ENCODE peak calls at places on chromosomes 2 and 18, in ten cellular contexts. X is MM.1S; U is endothelial cell of umbilical vein; S is kidney epithelial cell; J is heart left ventricle; H is BJ; B is hepatocyte; I is right lobe of liver; L is CD8-positive, alpha-beta T cell; Q is colonic mucosa. W is an unnamed sample. For H3K27me3, the result is how much of the 10 kb centered on the place peaks cover.

GRCh38 chr18:1511619-1512311 is 607.1 kb downstream of the ADCYAP1 start:
- DNase-seq in X (no peak), U (no peak), S (no peak), J (no peak), H (no peak), B (no peak), I (no peak), L (no peak), Q (no peak), W (no peak)

GRCh38 chr18:35811896-35812295 is 160.6 kb upstream of the RMP24 start:
- DNase-seq in X (peak), U (peak), S (no peak), J (no peak), H (no peak), B (no peak), I (no peak), L (no peak), Q (no peak), W (no peak)

GRCh38 chr18:840080-840408 is 28.0 kb upstream of the YES1 start:
- DNase-seq in X (no peak), U (no peak), S (no peak), J (no peak), H (no peak), B (no peak), I (no peak), L (no peak), Q (no peak), W (no peak)

GRCh38 chr2:34001557-34001956 is 402.5 kb upstream of the FAM98A start:
- DNase-seq in X (peak), U (no peak), S (no peak), J (no peak), H (no peak), B (no peak), I (no peak), L (no peak), Q (no peak), W (no peak)

GRCh38 chr18:65725421-65726050 is 25.3 kb upstream of the CDH7 start:
- DNase-seq in X (peak), U (no peak), S (no peak), J (no peak), H (no peak), B (peak), I (no peak), L (no peak), Q (peak), W (peak)

GRCh38 chr2:54500404-54501147 is 44.4 kb downstream of the SPTBN1 start:
- DNase-seq in X (no peak), U (no peak), S (no peak), J (no peak), H (no peak), B (no peak), I (no peak), L (no peak), Q (no peak), W (no peak)

GRCh38 chr18:24814521-24814920 is 354.1 kb downstream of the HRH4 start:
- DNase-seq in X (no peak), U (peak), S (no peak), J (no peak), H (no peak), B (no peak), I (no peak), L (no peak), Q (no peak), W (no peak)

GRCh38 chr2:201559067-201559710 is 84.1 kb downstream of the TMEM237 start:
- DNase-seq in X (no peak), U (no peak), S (no peak), J (no peak), H (no peak), B (no peak), I (no peak), L (no peak), Q (no peak), W (no peak)

GRCh38 chr18:50456285-50456684 is 81.4 kb downstream of the SKA1 start:
- DNase-seq in X (no peak), U (no peak), S (no peak), J (no peak), H (no peak), B (no peak), I (no peak), L (no peak), Q (no peak), W (no peak)

GRCh38 chr2:70011335-70011734 is 49.9 kb upstream of the ASPRV1 start:
- DNase-seq in X (no peak), U (no peak), S (no peak), J (no peak), H (no peak), B (no peak), I (peak), L (no peak), Q (no peak), W (no peak)

GRCh38 chr2:233129351-233129978 is 69.3 kb downstream of the INPP5D start:
- DNase-seq in X (no peak), U (peak), S (no peak), J (no peak), H (no peak), B (no peak), I (no peak), L (no peak), Q (no peak), W (no peak)

GRCh38 chr2:120066708-120067547 is 54.1 kb downstream of the EPB41L5 start:
- DNase-seq in X (no peak), U (peak), S (no peak), J (no peak), H (no peak), B (peak), I (no peak), L (no peak), Q (peak), W (peak)

GRCh38 chr2:207257291-207258190 is 91.8 kb upstream of the KLF7 start:
- DNase-seq in X (no peak), U (no peak), S (no peak), J (no peak), H (no peak), B (no peak), I (peak), L (no peak), Q (no peak), W (no peak)
- H3K4me3 ChIP-seq in X (no peak), U (no peak), S (no peak), J (no peak), H (no peak), B (no peak), I (no peak), L (no peak), Q (no peak), W (no peak)

GRCh38 chr2:44389895-44390294 is 28.1 kb downstream of the CAMKMT start:
- DNase-seq in X (no peak), U (peak), S (no peak), J (no peak), H (no peak), B (no peak), I (no peak), L (no peak), Q (no peak), W (no peak)
- TF ChIP-seq CTCF in X (peak), U (peak), S (peak), J (no peak), H (no peak), B (peak), I (peak), L (peak), Q (peak), W (no peak)

GRCh38 chr18:79796531-79797390 is 977 bp upstream of the KCNG2 start:
- DNase-seq in X (no peak), U (no peak), S (no peak), J (no peak), H (no peak), B (no peak), I (no peak), L (no peak), Q (no peak), W (no peak)
- H3K27me3 ChIP-seq in X (under half), U (under half), S (half or more), J (half or more), H (under half), B (under half), I (under half), L (under half), Q (under half), W (under half)

DNA sequence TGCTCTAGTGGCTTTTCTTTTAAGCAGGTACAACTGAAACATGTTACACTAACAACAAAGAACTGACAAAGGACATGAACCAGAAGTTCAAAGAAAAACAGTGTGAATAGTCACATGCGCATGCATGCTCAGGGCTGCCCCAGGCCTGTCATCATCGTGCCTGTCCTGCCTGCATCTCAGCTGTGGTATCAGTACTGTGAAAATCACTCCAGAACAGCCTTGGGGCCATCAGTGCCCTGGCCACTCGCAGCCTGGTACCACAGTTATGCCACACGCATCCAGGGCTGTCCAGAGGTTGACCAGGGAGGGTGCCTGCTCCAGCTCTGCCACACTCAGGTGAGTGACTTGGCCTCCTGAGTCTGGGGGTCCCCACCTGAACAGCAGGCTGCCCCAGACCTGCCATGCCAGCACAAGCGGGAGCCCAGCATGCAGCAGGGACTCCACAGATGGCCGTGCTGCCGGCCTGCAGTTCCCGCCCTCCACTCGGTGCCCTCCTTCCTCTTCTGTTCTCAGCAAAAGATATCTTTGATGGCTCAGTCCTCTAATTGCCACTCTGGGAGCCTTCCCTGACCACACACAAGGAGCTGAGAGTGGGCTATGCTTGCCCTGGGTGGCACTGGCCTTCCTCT is 12.3 kb downstream of the LIMS2 start:
- DNase-seq in X (no peak), U (no peak), S (no peak), J (peak), H (no peak), B (no peak), I (peak), L (no peak), Q (no peak), W (peak)
- H3K4me3 ChIP-seq in X (no peak), U (no peak), S (no peak), J (peak), H (no peak), B (no peak), I (peak), L (no peak), Q (no peak), W (no peak)

GRCh38 chr2:11589316-11589940 is 55.6 kb downstream of the GREB1 start:
- DNase-seq in X (no peak), U (no peak), S (no peak), J (no peak), H (no peak), B (no peak), I (no peak), L (no peak), Q (no peak), W (peak)
- TF ChIP-seq CTCF in X (peak), U (peak), S (peak), J (no peak), H (no peak), B (no peak), I (no peak), L (no peak), Q (no peak), W (peak)

DNA sequence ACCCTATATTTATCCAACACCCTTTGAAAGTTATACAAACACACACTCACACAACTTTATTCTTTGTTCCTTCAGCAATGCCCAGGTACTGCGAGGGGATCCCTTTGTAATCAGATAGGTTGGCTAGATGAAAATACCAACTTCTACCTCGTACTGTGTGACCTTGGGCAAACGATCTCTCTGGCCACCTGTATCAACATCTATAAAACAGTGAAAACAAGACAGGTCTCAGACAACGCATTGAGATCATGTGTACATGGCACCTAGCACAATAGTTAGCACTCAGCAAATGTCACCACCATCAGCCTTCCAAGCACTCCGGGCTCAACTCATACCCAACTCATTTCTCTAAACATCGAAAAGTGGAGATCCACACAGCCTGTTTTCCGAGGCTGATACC is 118.4 kb upstream of the PPP1CB start:
- DNase-seq in X (no peak), U (no peak), S (no peak), J (no peak), H (no peak), B (no peak), I (no peak), L (no peak), Q (no peak), W (no peak)
- H3K27me3 ChIP-seq in X (under half), U (under half), S (under half), J (under half), H (under half), B (under half), I (under half), L (under half), Q (under half), W (under half)

GRCh38 chr2:235234711-235235110 is 259.1 kb upstream of the AGAP1 start:
- DNase-seq in X (no peak), U (no peak), S (no peak), J (no peak), H (no peak), B (no peak), I (no peak), L (no peak), Q (no peak), W (no peak)
- H3K4me3 ChIP-seq in X (no peak), U (no peak), S (no peak), J (no peak), H (no peak), B (no peak), I (no peak), L (no peak), Q (no peak), W (no peak)

DNA sequence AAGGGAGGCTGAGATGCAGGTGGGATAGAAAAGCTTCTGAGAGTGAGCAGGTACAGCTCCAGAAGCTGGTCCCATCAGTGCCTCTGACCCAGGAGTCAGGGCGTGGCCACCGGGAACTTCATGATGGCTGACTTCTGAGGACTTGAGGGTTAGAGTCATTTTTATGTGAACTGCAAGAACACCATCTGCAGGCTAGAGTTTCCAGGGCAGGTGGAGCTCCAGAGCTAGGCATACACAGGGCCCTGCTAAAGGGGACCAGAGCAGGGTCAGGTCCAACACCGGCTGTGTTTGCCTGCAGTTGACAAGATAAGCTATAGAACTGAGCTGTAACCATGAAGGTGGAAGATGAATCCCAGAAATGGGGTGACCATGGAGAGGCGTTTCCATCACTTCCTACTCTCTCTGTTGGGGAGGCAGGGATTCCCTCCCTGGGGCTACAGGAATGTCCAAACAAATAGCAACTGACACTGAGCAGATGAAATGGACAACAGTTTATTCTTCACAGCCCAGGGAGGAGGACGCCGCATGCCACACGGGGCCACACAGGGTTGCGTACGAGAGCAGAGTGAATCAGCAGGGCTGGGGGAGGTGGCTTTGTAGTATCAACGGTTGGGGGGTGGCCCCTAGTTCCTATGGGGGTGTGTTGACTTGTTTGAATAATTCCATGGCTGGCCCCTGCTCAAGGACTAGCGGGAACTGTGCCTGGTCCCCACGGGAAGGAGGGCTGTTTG is 77.6 kb upstream of the ZNF516 start:
- DNase-seq in X (no peak), U (no peak), S (no peak), J (no peak), H (no peak), B (peak), I (no peak), L (no peak), Q (no peak), W (no peak)
- TF ChIP-seq CTCF in X (no peak), U (no peak), S (no peak), J (no peak), H (no peak), B (peak), I (no peak), L (no peak), Q (no peak), W (no peak)

GRCh38 chr18:42447688-42448087 is 492.7 kb downstream of the PIK3C3 start:
- DNase-seq in X (no peak), U (no peak), S (no peak), J (no peak), H (no peak), B (no peak), I (no peak), L (no peak), Q (no peak), W (no peak)
- H3K27me3 ChIP-seq in X (under half), U (under half), S (under half), J (under half), H (under half), B (under half), I (under half), L (under half), Q (under half), W (under half)

W was measured in Caco-2.